ENCODE peak calls at places on chromosomes 12 and 14, in four cellular contexts. C is OCI-LY7, V is choroid plexus epithelial cell, Q is breast epithelium. A is an unnamed sample.
A peak's percentile ranks its signal among the peaks of the same experiment; 100 is the strongest.

GRCh38 chr12:3821441-3821840 is 51.8 kb downstream of the PARP11 start:
- DNase-seq in C (no peak), V (no peak), Q (no peak), A (no peak)

GRCh38 chr14:84961637-84962036 is 568.3 kb upstream of the FLRT2 start:
- DNase-seq in C (no peak), V (no peak), Q (no peak), A (no peak)

GRCh38 chr12:29581641-29582040 is 84.2 kb upstream of the OVCH1 start:
- DNase-seq in C (no peak), V (peak; percentile 93), Q (no peak), A (no peak)

GRCh38 chr12:78179346-78179745 is 348.7 kb downstream of the NAV3 start:
- DNase-seq in C (no peak), V (no peak), Q (no peak), A (no peak)

GRCh38 chr12:93913845-93914244 is 234.5 kb upstream of the PLXNC1 start:
- DNase-seq in C (no peak), V (peak; percentile 63), Q (no peak), A (peak; percentile 84)

GRCh38 chr12:92078167-92079053 is 67.2 kb downstream of the BTG1 start:
- DNase-seq in C (no peak), V (peak; percentile 97), Q (no peak), A (peak; percentile 94)

GRCh38 chr14:72237722-72238666 is 305.8 kb downstream of the RGS6 start:
- DNase-seq in C (no peak), V (no peak), Q (no peak), A (no peak)

GRCh38 chr14:34302654-34303053 is 159.4 kb downstream of the SPTSSA start:
- DNase-seq in C (no peak), V (no peak), Q (no peak), A (no peak)

GRCh38 chr12:130762319-130762675 is 46.2 kb upstream of the RIMBP2 start:
- DNase-seq in C (no peak), V (no peak), Q (no peak), A (no peak)

GRCh38 chr14:85634205-85634604 is 104.3 kb downstream of the FLRT2 start:
- DNase-seq in C (no peak), V (no peak), Q (no peak), A (peak; percentile 24)

GRCh38 chr14:96253140-96253539 is 2.9 kb upstream of the BDKRB1 start:
- DNase-seq in C (no peak), V (peak; percentile 98), Q (no peak), A (peak; percentile 72)

GRCh38 chr14:69685217-69685616 is 73.8 kb downstream of the SUSD6 start:
- DNase-seq in C (no peak), V (no peak), Q (no peak), A (no peak)

GRCh38 chr12:6500466-6500865 is 6.6 kb downstream of the NCAPD2 start:
- DNase-seq in C (no peak), V (no peak), Q (no peak), A (no peak)

GRCh38 chr14:102140027-102140749 is 491 bp downstream of the WDR20 start:
- DNase-seq in C (peak; percentile 50), V (peak; percentile 26), Q (peak; percentile 24), A (peak; percentile 8)

GRCh38 chr14:99754141-99755067 is 38.8 kb upstream of the EML1 start:
- DNase-seq in C (no peak), V (no peak), Q (no peak), A (no peak)

GRCh38 chr14:90423166-90423565 is 26.3 kb downstream of the CALM1 start:
- DNase-seq in C (no peak), V (no peak), Q (no peak), A (no peak)

GRCh38 chr12:16449459-16449858 is 102.0 kb downstream of the MGST1 start:
- DNase-seq in C (no peak), V (no peak), Q (no peak), A (no peak)

GRCh38 chr12:14994610-14995009 is 21.8 kb downstream of the PDE6H start:
- DNase-seq in C (no peak), V (peak; percentile 37), Q (no peak), A (no peak)

GRCh38 chr14:105060751-105061427 is 4.3 kb downstream of the GPR132 start:
- DNase-seq in C (peak; percentile 69), V (no peak), Q (no peak), A (no peak)

GRCh38 chr14:58784946-58785345 is 147.2 kb downstream of the DACT1 start:
- DNase-seq in C (no peak), V (no peak), Q (no peak), A (no peak)

GRCh38 chr12:130880411-130880885 is 8.6 kb downstream of the RAN start:
- DNase-seq in C (peak; percentile 60), V (no peak), Q (no peak), A (no peak)

GRCh38 chr12:45231515-45232145 is 15.7 kb downstream of the ANO6 start:
- DNase-seq in C (no peak), V (peak; percentile 79), Q (no peak), A (peak; percentile 70)

GRCh38 chr12:54378791-54379400 is 5.6 kb downstream of the ZNF385A start:
- DNase-seq in C (peak; percentile 33), V (no peak), Q (no peak), A (no peak)

GRCh38 chr12:116282371-116283286 is 5.1 kb upstream of the MED13L start:
- DNase-seq in C (no peak), V (no peak), Q (no peak), A (no peak)

GRCh38 chr12:6266431-6267006 is 44.0 kb upstream of the PLEKHG6 start:
- DNase-seq in C (no peak), V (no peak), Q (peak; percentile 48), A (no peak)

GRCh38 chr12:123944696-123945095 is 27.9 kb downstream of the CCDC92 start:
- DNase-seq in C (no peak), V (no peak), Q (no peak), A (no peak)

GRCh38 chr12:45122776-45123380 is 72.0 kb upstream of the DBX2 start:
- DNase-seq in C (no peak), V (peak; percentile 56), Q (no peak), A (peak; percentile 7)

GRCh38 chr12:51590347-51591019 is 550 bp upstream of the SCN8A start:
- DNase-seq in C (peak; percentile 90), V (peak; percentile 21), Q (no peak), A (peak; percentile 66)

GRCh38 chr12:51592034-51592705 is 1.1 kb downstream of the SCN8A start:
- DNase-seq in C (no peak), V (no peak), Q (no peak), A (peak; percentile 87)

GRCh38 chr12:51589060-51589459 is 2.0 kb upstream of the SCN8A start:
- DNase-seq in C (no peak), V (no peak), Q (no peak), A (peak; percentile 26)

GRCh38 chr12:51589557-51590176 is 1.4 kb upstream of the SCN8A start:
- DNase-seq in C (no peak), V (no peak), Q (no peak), A (no peak)

DNA sequence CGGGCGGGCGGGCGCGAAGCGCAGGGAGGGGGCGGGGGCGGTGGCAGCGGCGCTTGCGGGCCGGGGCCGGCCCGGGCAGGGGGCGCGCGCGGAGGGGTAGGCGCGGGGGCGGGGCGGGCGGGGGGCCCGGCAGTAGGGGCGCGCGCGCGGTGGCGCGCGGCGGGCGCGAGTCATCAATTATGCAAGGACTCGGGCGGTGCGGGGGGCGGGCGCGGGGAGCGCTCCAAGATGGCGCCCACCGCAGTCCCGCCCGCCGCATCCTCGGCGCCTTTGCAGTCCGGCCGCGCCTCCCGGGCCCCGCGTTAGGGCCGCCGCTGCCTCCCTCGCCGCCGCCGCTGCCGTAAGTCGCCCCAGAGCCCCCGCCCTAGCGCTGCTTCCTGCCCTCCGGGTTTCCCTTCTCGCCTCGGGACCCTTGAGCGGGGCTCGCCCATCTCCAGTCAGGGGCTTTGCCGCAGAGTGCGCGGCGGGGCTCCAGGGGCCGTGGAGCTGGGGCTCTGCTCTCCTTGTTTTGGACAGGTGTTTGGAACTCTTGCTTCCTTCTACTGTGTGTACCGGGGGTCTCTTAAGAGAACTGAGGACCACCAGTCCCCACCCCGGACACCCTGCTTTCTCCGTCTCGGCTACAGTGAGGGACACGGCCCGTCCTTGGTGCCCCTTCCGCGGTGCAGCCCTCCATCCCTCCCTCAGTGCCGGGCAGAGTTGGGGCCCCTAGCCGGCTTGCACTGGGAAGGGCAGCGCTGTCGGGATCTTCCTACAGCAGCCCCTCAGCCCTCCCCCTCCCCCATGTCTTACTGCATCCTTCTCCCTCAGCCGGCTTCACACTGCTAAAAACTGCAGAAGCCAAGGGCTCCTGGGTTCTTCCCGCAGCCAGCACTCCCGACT is at the start of gene SCN8A:
- DNase-seq in C (peak; percentile 72), V (no peak), Q (no peak), A (peak; percentile 45)
- TF ChIP-seq CTCF in C (no peak), V (no peak), Q (no peak), A (no peak)

DNA sequence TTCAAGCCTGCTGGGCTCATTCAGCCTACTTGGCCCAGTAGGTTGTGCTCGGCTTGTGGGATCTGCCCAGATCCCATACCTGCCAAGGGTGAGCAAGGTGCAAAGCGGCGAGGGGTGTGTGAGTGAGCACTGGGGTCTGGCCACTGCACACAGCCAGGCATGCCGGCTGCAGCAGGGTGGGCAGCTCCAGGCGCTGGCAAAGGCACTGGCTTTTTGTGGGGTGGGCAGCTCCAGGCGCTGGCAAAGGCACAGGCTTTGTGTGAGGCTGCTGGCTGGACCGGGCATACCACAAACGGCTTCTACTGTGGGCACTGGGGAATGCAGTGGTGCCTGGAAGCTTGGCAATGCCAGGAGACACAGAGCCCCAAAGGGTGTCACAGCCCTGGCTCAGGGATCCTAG is 137.4 kb downstream of the SLC16A7 start:
- DNase-seq in C (no peak), V (no peak), Q (no peak), A (no peak)
- TF ChIP-seq CTCF in C (no peak), V (no peak), Q (no peak), A (no peak)

DNA sequence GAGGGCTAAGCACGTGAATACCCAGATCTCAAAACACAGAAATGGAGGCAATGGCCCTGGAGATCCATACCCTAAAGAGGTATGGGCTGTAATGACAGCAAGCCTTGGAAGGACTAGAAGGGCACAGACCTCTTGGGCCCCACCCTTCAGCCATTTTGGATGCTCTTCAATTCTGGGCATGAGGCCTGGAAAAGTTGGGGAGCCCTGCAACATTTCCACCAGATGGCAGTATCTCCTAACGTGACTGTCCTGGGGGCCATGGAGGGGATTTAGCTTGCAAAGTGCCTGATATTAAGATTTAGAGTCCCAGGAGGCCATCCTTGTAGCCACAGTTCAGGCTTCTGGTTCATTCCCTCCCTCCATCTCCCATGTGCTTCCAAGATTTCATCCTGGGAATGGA is 30.2 kb downstream of the KCNA5 start:
- DNase-seq in C (peak; percentile 5), V (peak; percentile 8), Q (no peak), A (peak; percentile 28)
- TF ChIP-seq CTCF in C (peak; percentile 61), V (peak; percentile 44), Q (no peak), A (peak; percentile 78)

GRCh38 chr12:120323772-120324171 is 3.8 kb downstream of the PLA2G1B start:
- DNase-seq in C (no peak), V (no peak), Q (no peak), A (no peak)

GRCh38 chr12:120324841-120325417 is 2.6 kb downstream of the PLA2G1B start:
- DNase-seq in C (no peak), V (no peak), Q (no peak), A (no peak)

GRCh38 chr12:120331390-120331789 is 3.8 kb upstream of the PLA2G1B start:
- DNase-seq in C (no peak), V (no peak), Q (no peak), A (no peak)

GRCh38 chr12:120328228-120328627 is 649 bp upstream of the PLA2G1B start:
- DNase-seq in C (no peak), V (no peak), Q (no peak), A (no peak)

DNA sequence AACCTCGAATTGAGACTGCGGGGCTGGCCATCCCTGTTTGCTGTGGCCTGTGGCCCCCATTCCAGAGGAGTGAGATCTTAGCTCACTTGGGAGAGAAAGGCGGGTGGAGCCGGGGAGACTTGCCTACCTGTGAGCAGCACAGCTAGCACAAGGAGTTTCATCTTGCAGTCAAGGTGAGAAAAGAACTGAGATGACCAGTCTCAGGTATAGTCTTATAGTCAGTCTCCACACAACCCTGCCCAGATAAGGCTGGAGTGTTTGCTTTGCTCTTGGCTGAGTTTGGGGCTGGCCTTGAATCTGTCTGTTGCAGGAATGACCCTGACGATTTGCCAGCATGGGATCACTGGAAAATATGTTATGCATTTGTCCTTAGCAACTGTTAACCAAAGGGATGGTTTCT is at the start of gene PLA2G1B:
- DNase-seq in C (no peak), V (no peak), Q (no peak), A (no peak)
- TF ChIP-seq CTCF in C (no peak), V (no peak), Q (no peak), A (no peak)

A was measured in HFFc6.